ENCODE peak calls at places on chromosomes 6 and 20, in six cellular contexts. C is mammary epithelial cell, J is globus pallidus, H is hepatocyte, U is body of pancreas, Z is kidney glomerular epithelial cell. Y is an unnamed sample.

GRCh38 chr6:99629293-99629692 is 22.7 kb downstream of the PRDM13 start:
- DNase-seq in C (no peak), J (no peak), H (no peak), U (no peak), Z (no peak), Y (no peak)

GRCh38 chr6:111685506-111685905 is 79.8 kb upstream of the TRAF3IP2 start:
- DNase-seq in C (no peak), J (no peak), H (no peak), U (no peak), Z (no peak), Y (no peak)

GRCh38 chr6:33164176-33164575 is 28.1 kb downstream of the COL11A2 start:
- DNase-seq in C (no peak), J (no peak), H (no peak), U (no peak), Z (no peak), Y (no peak)

GRCh38 chr20:31823360-31824124 is 4.4 kb downstream of the MYLK2 start:
- DNase-seq in C (no peak), J (no peak), H (no peak), U (no peak), Z (peak), Y (no peak)

GRCh38 chr6:161169690-161170089 is 104.2 kb downstream of the AGPAT4 start:
- DNase-seq in C (peak), J (no peak), H (peak), U (peak), Z (peak), Y (no peak)

GRCh38 chr20:8244637-8245036 is 112.6 kb downstream of the PLCB1 start:
- DNase-seq in C (no peak), J (peak), H (peak), U (peak), Z (no peak), Y (no peak)

GRCh38 chr6:44096615-44097014 is 30.6 kb downstream of the MRPL14 start:
- DNase-seq in C (peak), J (no peak), H (peak), U (peak), Z (peak), Y (peak)

GRCh38 chr6:46819561-46819960 is 26.4 kb downstream of the MEP1A start:
- DNase-seq in C (no peak), J (no peak), H (no peak), U (no peak), Z (no peak), Y (no peak)

GRCh38 chr6:56862415-56863175 is 92.3 kb upstream of the BEND6 start:
- DNase-seq in C (peak), J (no peak), H (no peak), U (no peak), Z (no peak), Y (no peak)

GRCh38 chr6:132298344-132298949 is 102.8 kb downstream of the MOXD1 start:
- DNase-seq in C (peak), J (peak), H (peak), U (peak), Z (peak), Y (no peak)

GRCh38 chr6:89436226-89436625 is 3.3 kb downstream of the ANKRD6 start:
- DNase-seq in C (peak), J (no peak), H (no peak), U (no peak), Z (no peak), Y (no peak)

GRCh38 chr20:51399138-51399890 is 143.2 kb downstream of the NFATC2 start:
- DNase-seq in C (no peak), J (no peak), H (no peak), U (no peak), Z (no peak), Y (no peak)

GRCh38 chr6:140921366-140922226 is 1211.1 kb upstream of the GJE1 start:
- DNase-seq in C (peak), J (peak), H (peak), U (no peak), Z (peak), Y (no peak)

GRCh38 chr6:149925974-149926777 is 3.3 kb upstream of the RAET1G start:
- DNase-seq in C (peak), J (peak), H (peak), U (peak), Z (peak), Y (peak)

GRCh38 chr6:128759447-128759846 is 123.5 kb upstream of the LAMA2 start:
- DNase-seq in C (no peak), J (no peak), H (no peak), U (no peak), Z (no peak), Y (no peak)

GRCh38 chr20:42024653-42025052 is 406.5 kb upstream of the CHD6 start:
- DNase-seq in C (no peak), J (no peak), H (peak), U (no peak), Z (no peak), Y (no peak)

GRCh38 chr6:139923964-139924475 is 549.6 kb upstream of the CITED2 start:
- DNase-seq in C (no peak), J (no peak), H (no peak), U (no peak), Z (no peak), Y (no peak)

GRCh38 chr20:62067547-62068260 is 2.0 kb upstream of the TAF4 start:
- DNase-seq in C (no peak), J (no peak), H (no peak), U (no peak), Z (no peak), Y (no peak)

GRCh38 chr20:47456952-47457724 is 44.5 kb upstream of the NCOA3 start:
- DNase-seq in C (peak), J (no peak), H (no peak), U (no peak), Z (no peak), Y (no peak)

GRCh38 chr6:116971959-116972358 is 94.9 kb downstream of the RFX6 start:
- DNase-seq in C (peak), J (peak), H (peak), U (peak), Z (no peak), Y (no peak)

GRCh38 chr6:137264308-137265075 is 45.3 kb upstream of the IFNGR1 start:
- DNase-seq in C (no peak), J (no peak), H (no peak), U (peak), Z (no peak), Y (no peak)

GRCh38 chr6:142746524-142746923 is 198.5 kb downstream of the HIVEP2 start:
- DNase-seq in C (no peak), J (peak), H (peak), U (peak), Z (no peak), Y (no peak)

GRCh38 chr20:24018796-24019195 is 30.2 kb upstream of the GGTLC1 start:
- DNase-seq in C (peak), J (no peak), H (peak), U (no peak), Z (no peak), Y (no peak)

GRCh38 chr6:119466226-119466625 is 116.7 kb upstream of the MAN1A1 start:
- DNase-seq in C (no peak), J (no peak), H (no peak), U (no peak), Z (no peak), Y (no peak)

GRCh38 chr20:52191436-52192295 is at the start of gene ZFP64:
- DNase-seq in C (peak), J (peak), H (peak), U (peak), Z (peak), Y (peak)

GRCh38 chr20:62461834-62462233 is 14.0 kb downstream of the GATA5 start:
- DNase-seq in C (no peak), J (no peak), H (no peak), U (no peak), Z (no peak), Y (no peak)

GRCh38 chr20:35463455-35464300 is 8.3 kb downstream of the CEP250 start:
- DNase-seq in C (peak), J (peak), H (peak), U (peak), Z (peak), Y (peak)

GRCh38 chr6:146965110-146965689 is 239.0 kb upstream of the STXBP5 start:
- DNase-seq in C (no peak), J (no peak), H (no peak), U (no peak), Z (no peak), Y (no peak)

Y was measured in lung.